ENCODE peak calls at places on chromosomes 16 and 17, in six cellular contexts. Y is suprapubic skin, K is sigmoid colon, T is stomach, D is transverse colon, C is GM12878. W is an unnamed sample.

GRCh38 chr16:27703545-27703944 is 153.6 kb downstream of the KATNIP start:
- DNase-seq in K (peak), D (no peak), T (no peak), Y (no peak), C (no peak), W (no peak)

GRCh38 chr17:81821147-81821546 is 11.9 kb downstream of the MCRIP1 start:
- DNase-seq in C (no peak), D (no peak), K (no peak), Y (no peak), T (no peak), W (no peak)

GRCh38 chr17:81959362-81960129 is 1.4 kb downstream of the NOTUM start:
- DNase-seq in T (peak), D (peak), C (no peak), Y (no peak), K (peak), W (peak)

GRCh38 chr17:57391076-57391825 is 134.9 kb downstream of the MSI2 start:
- DNase-seq in K (no peak), Y (no peak), T (no peak), C (no peak), D (no peak), W (no peak)

GRCh38 chr16:1669698-1670097 is 8.4 kb upstream of the JPT2 start:
- DNase-seq in K (no peak), C (no peak), Y (no peak), D (no peak), T (no peak), W (no peak)

GRCh38 chr17:42553866-42554249 is 1.1 kb downstream of the HSD17B1 start:
- DNase-seq in T (peak), C (no peak), Y (no peak), K (no peak), D (no peak), W (peak)

GRCh38 chr17:32927201-32927723 is 691 bp upstream of the TMEM98 start:
- DNase-seq in T (no peak), D (peak), K (no peak), C (no peak), Y (no peak), W (no peak)

GRCh38 chr16:65523258-65523950 is 401.5 kb upstream of the CDH11 start:
- DNase-seq in C (no peak), T (no peak), K (no peak), D (no peak), Y (no peak), W (no peak)

GRCh38 chr17:62933986-62934385 is 32.0 kb upstream of the TANC2 start:
- DNase-seq in T (no peak), K (no peak), Y (no peak), C (no peak), D (no peak), W (no peak)

GRCh38 chr17:80008383-80008840 is 27.3 kb downstream of the TBC1D16 start:
- DNase-seq in D (peak), T (peak), K (peak), Y (peak), C (no peak), W (peak)

GRCh38 chr16:27483083-27483437 is 66.7 kb downstream of the GTF3C1 start:
- DNase-seq in K (no peak), T (no peak), C (no peak), Y (no peak), D (no peak), W (no peak)

GRCh38 chr17:75088902-75089417 is 1.2 kb downstream of the SLC16A5 start:
- DNase-seq in Y (no peak), C (no peak), T (peak), K (no peak), D (peak), W (no peak)

GRCh38 chr16:17777461-17777863 is 306.7 kb upstream of the XYLT1 start:
- DNase-seq in Y (no peak), D (no peak), C (no peak), T (no peak), K (no peak), W (no peak)

DNA sequence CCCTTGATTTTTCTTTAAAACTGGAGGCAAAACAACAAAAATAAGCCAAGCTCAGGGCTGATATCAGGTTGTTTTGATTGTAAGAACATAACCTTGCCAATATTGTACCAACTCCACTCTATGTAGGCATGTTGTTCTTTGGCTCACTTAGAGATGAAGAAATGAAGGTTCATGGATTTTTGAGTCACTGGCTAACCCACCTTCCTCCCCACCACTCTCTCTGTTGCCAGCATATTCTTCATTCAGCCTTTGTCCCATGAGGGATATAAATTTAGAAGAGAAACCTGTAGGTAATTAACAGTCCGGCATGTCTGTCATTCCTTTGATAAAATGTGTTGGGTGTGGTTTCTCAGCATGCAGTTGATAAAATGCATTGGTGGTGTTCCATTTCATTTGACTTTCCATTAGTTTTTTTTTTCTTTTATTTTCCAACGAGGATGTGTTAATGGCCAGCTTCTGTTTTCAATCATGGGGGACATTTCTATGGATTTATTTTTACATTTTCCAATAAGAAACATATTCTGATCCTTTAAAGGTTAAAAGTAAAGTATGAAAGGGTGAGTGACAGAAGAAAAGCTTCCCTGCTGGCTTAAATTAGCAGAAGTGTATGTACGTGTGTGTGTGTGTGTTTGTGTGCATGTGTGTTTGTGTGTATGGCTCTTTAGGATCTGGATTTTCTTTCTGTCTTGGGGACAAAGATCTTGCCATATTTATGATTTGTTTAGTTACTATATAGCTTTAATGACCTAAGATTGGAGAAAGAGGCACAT is 166.2 kb upstream of the KCNJ16 start:
- DNase-seq in D (no peak), Y (no peak), K (no peak), C (no peak), T (no peak), W (no peak)
- TF ChIP-seq EP300 in D (no peak), Y (no peak), K (no peak), C (no peak), T (no peak), W (no peak)

GRCh38 chr16:77190478-77191258 is at the start of gene MON1B:
- DNase-seq in T (peak), Y (peak), C (peak), K (peak), D (peak), W (peak)

GRCh38 chr16:77190190-77190477 is 856 bp upstream of the MON1B start:
- DNase-seq in D (no peak), T (no peak), K (no peak), Y (no peak), C (no peak), W (no peak)

GRCh38 chr16:77193377-77193776 is 2.4 kb downstream of the MON1B start:
- DNase-seq in C (no peak), K (no peak), D (no peak), T (no peak), Y (no peak), W (no peak)

GRCh38 chr16:77194295-77195231 is 3.6 kb downstream of the MON1B start:
- DNase-seq in D (no peak), Y (no peak), T (no peak), C (no peak), K (no peak), W (no peak)

GRCh38 chr16:77191259-77191969 is 424 bp downstream of the MON1B start:
- DNase-seq in T (no peak), K (peak), C (no peak), D (peak), Y (no peak), W (peak)
- TF ChIP-seq POLR2A in T (no peak), K (no peak), C (no peak), D (no peak), Y (no peak), W (no peak)

GRCh38 chr17:7479389-7480192 is at the start of gene ZBTB4:
- DNase-seq in T (peak), D (peak), C (no peak), K (peak), Y (no peak), W (peak)
- TF ChIP-seq POLR2AphosphoS5 in T (peak), D (peak), C (no peak), K (peak), Y (no peak), W (peak)

GRCh38 chr16:49701867-49702494 is 153.9 kb downstream of the ZNF423 start:
- DNase-seq in T (no peak), Y (peak), K (peak), D (peak), C (no peak), W (no peak)
- TF ChIP-seq EP300 in T (no peak), Y (no peak), K (no peak), D (no peak), C (no peak), W (no peak)

DNA sequence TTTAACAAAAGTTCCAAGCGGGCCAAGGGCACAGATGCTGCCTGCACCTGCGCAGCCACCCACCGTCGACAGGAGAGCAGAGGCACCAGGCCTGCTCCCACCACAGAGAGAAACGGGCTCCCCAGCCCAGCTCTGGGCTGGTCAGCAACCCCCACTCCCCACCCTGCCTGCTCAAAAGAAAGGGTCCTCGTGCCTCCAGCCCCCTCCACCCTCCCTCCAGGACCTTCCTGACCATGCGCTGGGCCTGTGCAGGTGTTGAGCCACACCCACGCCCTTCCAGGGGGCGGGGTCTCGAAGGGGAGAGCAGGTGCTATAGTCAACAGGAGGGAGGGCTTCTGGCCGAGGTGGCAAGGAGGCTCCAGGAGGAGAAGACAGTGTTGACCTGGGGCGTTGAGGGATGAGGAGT is 25.3 kb downstream of the ZNF778 start:
- DNase-seq in C (no peak), D (no peak), Y (no peak), T (no peak), K (no peak), W (peak)
- TF ChIP-seq POLR2A in C (no peak), D (no peak), Y (no peak), T (no peak), K (no peak), W (no peak)

GRCh38 chr17:2396192-2396567 is 4.7 kb downstream of the MNT start:
- DNase-seq in T (no peak), C (no peak), D (no peak), Y (no peak), K (peak), W (no peak)

GRCh38 chr17:2398188-2398587 is 2.7 kb downstream of the MNT start:
- DNase-seq in D (no peak), Y (no peak), C (no peak), K (peak), T (no peak), W (no peak)

GRCh38 chr17:2397247-2398171 is 3.4 kb downstream of the MNT start:
- DNase-seq in K (peak), D (no peak), T (no peak), C (no peak), Y (no peak), W (no peak)

GRCh38 chr17:2395258-2396170 is 5.3 kb downstream of the MNT start:
- DNase-seq in Y (no peak), K (peak), C (no peak), D (no peak), T (no peak), W (peak)

DNA sequence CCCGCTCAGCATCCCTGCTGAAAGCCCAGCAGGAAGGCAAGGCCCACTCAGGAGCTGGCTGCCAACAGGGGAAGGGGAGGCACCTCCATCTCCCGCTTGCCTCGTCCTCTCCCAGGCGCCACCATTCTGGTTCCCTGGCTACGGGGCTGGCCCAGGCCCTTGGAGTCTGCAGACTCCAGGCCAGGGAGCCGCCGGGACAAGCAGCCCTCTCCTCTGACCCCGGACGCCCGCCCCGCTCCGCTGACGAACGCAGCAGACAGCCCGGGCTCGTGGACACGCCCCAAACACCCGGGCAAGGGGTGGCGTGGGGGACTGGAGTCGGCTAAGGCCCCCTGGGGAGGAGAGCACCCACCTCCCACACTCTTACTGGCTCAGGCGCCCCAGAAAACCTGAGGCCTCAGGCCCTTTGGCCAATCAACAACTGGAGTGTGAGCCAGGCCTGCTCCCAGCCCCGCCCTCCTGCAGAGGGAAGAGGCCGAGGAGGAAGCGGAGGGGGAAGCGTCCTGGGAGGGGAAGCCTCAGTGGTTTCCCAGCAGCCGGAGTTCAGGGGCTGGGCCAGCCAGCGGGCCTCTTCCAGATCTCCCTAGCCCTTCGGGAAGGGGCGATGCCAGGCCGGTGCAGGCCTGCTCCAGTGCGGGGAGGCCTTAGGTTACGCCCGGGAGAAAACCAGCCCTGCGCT is 4.2 kb downstream of the MNT start:
- DNase-seq in C (peak), D (peak), T (peak), K (peak), Y (peak), W (peak)
- TF ChIP-seq POLR2AphosphoS5 in C (no peak), D (peak), T (peak), K (peak), Y (no peak), W (peak)

GRCh38 chr17:55576237-55576998 is 65.2 kb upstream of the SMIM36 start:
- DNase-seq in T (no peak), K (no peak), D (no peak), Y (no peak), C (peak), W (no peak)
- TF ChIP-seq EP300 in T (no peak), K (no peak), D (no peak), Y (no peak), C (no peak), W (no peak)

W was measured in upper lobe of left lung.